ENCODE peak calls at places on chromosomes 11 and 22, in nine cellular contexts. V is stimulated activated CD8-positive, alpha-beta memory T cell treated with anti-CD3 and anti-CD28 coated beads, Interleukin-15, amount 100 ng/mL, for 4 hours; Z is AG09319; M is hippocampal formation; E is brain microvascular endothelial cell; K is cardiac muscle cell; X is ACHN; B is sigmoid colon; I is COLO829. J is an unnamed sample.

GRCh38 chr22:20191803-20192202 is 40.9 kb upstream of the CCDC188 start:
- DNase-seq in E (no peak), M (no peak), B (no peak), I (no peak), X (no peak), K (no peak), Z (no peak), V (no peak), J (no peak)

GRCh38 chr11:121762820-121763219 is 310.1 kb upstream of the SORL1-AS1 start:
- DNase-seq in B (no peak), Z (no peak), I (no peak), X (no peak), E (peak), M (no peak), K (peak), V (no peak), J (no peak)

GRCh38 chr22:28594784-28595324 is 84.8 kb downstream of the TTC28 start:
- DNase-seq in B (no peak), I (peak), X (peak), Z (peak), M (peak), E (peak), K (peak), V (no peak), J (peak)

GRCh38 chr22:20237480-20238440 is 30.4 kb downstream of the RTN4R start:
- DNase-seq in K (no peak), I (no peak), M (no peak), E (no peak), B (no peak), Z (no peak), V (no peak), X (no peak), J (no peak)

GRCh38 chr11:73187854-73188253 is 30.2 kb upstream of the P2RY2 start:
- DNase-seq in X (no peak), E (no peak), I (no peak), M (no peak), B (no peak), K (no peak), V (no peak), Z (no peak), J (no peak)

GRCh38 chr11:111097191-111097590 is 148.3 kb upstream of the POU2AF2 start:
- DNase-seq in I (peak), M (no peak), E (no peak), V (no peak), Z (no peak), B (no peak), K (peak), X (no peak), J (no peak)

GRCh38 chr11:2434506-2435255 is 9.6 kb downstream of the TRPM5 start:
- DNase-seq in K (no peak), M (no peak), X (no peak), Z (no peak), E (no peak), V (no peak), I (no peak), B (no peak), J (no peak)

GRCh38 chr22:29194269-29194668 is 11.4 kb upstream of the EMID1 start:
- DNase-seq in V (no peak), B (no peak), Z (no peak), I (no peak), E (no peak), X (no peak), K (no peak), M (no peak), J (no peak)

GRCh38 chr22:23804781-23805291 is 18.1 kb downstream of the SMARCB1 start:
- DNase-seq in K (peak), V (no peak), I (no peak), B (no peak), X (no peak), Z (no peak), E (no peak), M (peak), J (no peak)

GRCh38 chr11:128653828-128654231 is 40.0 kb upstream of the FLI1 start:
- DNase-seq in B (peak), I (no peak), M (peak), Z (no peak), K (peak), E (peak), V (no peak), X (no peak), J (peak)

GRCh38 chr11:69212121-69213110 is 56.7 kb downstream of the SMIM38 start:
- DNase-seq in E (no peak), Z (no peak), X (no peak), M (no peak), B (peak), V (no peak), K (no peak), I (no peak), J (no peak)

GRCh38 chr11:66639066-66639813 is 737 bp downstream of the RBM4 start:
- DNase-seq in E (peak), B (peak), V (no peak), X (peak), I (no peak), M (no peak), K (peak), Z (no peak), J (no peak)

GRCh38 chr11:65927904-65928397 is 8.7 kb downstream of the DRAP1 start:
- DNase-seq in K (no peak), X (no peak), V (peak), B (no peak), M (no peak), I (no peak), E (no peak), Z (no peak), J (no peak)

GRCh38 chr11:67265633-67266423 is 445 bp upstream of the GRK2 start:
- DNase-seq in V (no peak), X (peak), Z (no peak), M (peak), K (peak), E (no peak), I (peak), B (peak), J (no peak)

GRCh38 chr22:48187272-48187855 is 1424.9 kb downstream of the TBC1D22A start:
- DNase-seq in M (no peak), I (no peak), V (no peak), Z (no peak), X (no peak), B (no peak), E (no peak), K (no peak), J (no peak)

GRCh38 chr22:33044059-33044458 is 14.1 kb downstream of the SYN3 start:
- DNase-seq in K (no peak), I (no peak), B (no peak), E (no peak), Z (no peak), M (peak), X (no peak), V (no peak), J (no peak)

GRCh38 chr11:6850526-6850925 is 5.0 kb downstream of the OR10A5 start:
- DNase-seq in E (no peak), V (no peak), M (no peak), X (no peak), K (no peak), Z (no peak), I (no peak), B (no peak), J (no peak)

GRCh38 chr11:32297629-32298028 is 137.7 kb downstream of the WT1 start:
- DNase-seq in K (peak), M (peak), Z (no peak), I (peak), V (no peak), B (no peak), X (peak), E (peak), J (no peak)

GRCh38 chr22:36870250-36870649 is 9.4 kb downstream of the NCF4 start:
- DNase-seq in Z (no peak), V (no peak), X (no peak), M (no peak), E (no peak), I (peak), K (no peak), B (no peak), J (no peak)

GRCh38 chr11:19433367-19433766 is 192.6 kb upstream of the E2F8 start:
- DNase-seq in I (no peak), E (no peak), M (no peak), X (no peak), V (no peak), K (no peak), B (no peak), Z (no peak), J (no peak)

GRCh38 chr11:84543367-84544159 is 1083.6 kb downstream of the DLG2 start:
- DNase-seq in V (no peak), I (no peak), M (peak), B (no peak), Z (no peak), E (no peak), X (no peak), K (no peak), J (no peak)

GRCh38 chr11:12951376-12951775 is 57.7 kb upstream of the RASSF10 start:
- DNase-seq in M (no peak), X (no peak), Z (no peak), K (no peak), V (no peak), I (no peak), E (no peak), B (no peak), J (no peak)

GRCh38 chr11:94858012-94858705 is 90.0 kb downstream of the AMOTL1 start:
- DNase-seq in I (no peak), Z (no peak), K (no peak), M (no peak), B (no peak), X (no peak), E (no peak), V (no peak), J (no peak)